ENCODE peak calls at places on chromosomes 11 and 22, in nine cellular contexts. H is body of pancreas, W is prostate gland, U is A549, N is esophagus squamous epithelium, T is uterus, J is ovary, A is adrenal gland, K is tibial nerve. L is an unnamed sample.

GRCh38 chr11:110763249-110764011 is 51.2 kb upstream of the ARHGAP20 start:
- DNase-seq in H (peak; percentile 19), W (peak; percentile 29), U (no peak), N (no peak), T (peak; percentile 22), J (no peak), A (peak; percentile 59), K (peak; percentile 37), L (peak; percentile 86)

GRCh38 chr11:36948445-36949171 is 350.6 kb upstream of the RAG2 start:
- DNase-seq in H (no peak), W (no peak), U (no peak), N (no peak), T (no peak), J (no peak), A (no peak), K (no peak), L (no peak)

GRCh38 chr22:38415561-38416321 is 39.3 kb downstream of the KCNJ4 start:
- DNase-seq in H (no peak), W (no peak), U (no peak), N (no peak), T (no peak), J (no peak), A (peak; percentile 14), K (no peak), L (no peak)

GRCh38 chr11:10633261-10633660 is 60.3 kb downstream of the IRAG1 start:
- DNase-seq in H (no peak), W (peak; percentile 56), U (no peak), N (no peak), T (no peak), J (no peak), A (peak; percentile 3), K (no peak), L (peak; percentile 20)

GRCh38 chr11:2314136-2314524 is 12.3 kb downstream of the TSPAN32 start:
- DNase-seq in H (no peak), W (no peak), U (no peak), N (no peak), T (no peak), J (peak; percentile 22), A (no peak), K (no peak), L (no peak)

GRCh38 chr22:29988719-29989118 is 91.5 kb upstream of the HORMAD2 start:
- DNase-seq in H (no peak), W (no peak), U (no peak), N (no peak), T (no peak), J (no peak), A (no peak), K (no peak), L (no peak)

GRCh38 chr22:23149743-23150238 is 4.5 kb downstream of the RAB36 start:
- DNase-seq in H (no peak), W (no peak), U (no peak), N (no peak), T (no peak), J (no peak), A (no peak), K (no peak), L (no peak)

GRCh38 chr22:25668437-25668836 is 73.6 kb upstream of the MYO18B start:
- DNase-seq in H (no peak), W (no peak), U (peak; percentile 11), N (no peak), T (peak; percentile 43), J (peak; percentile 68), A (peak; percentile 74), K (peak; percentile 36), L (no peak)

GRCh38 chr11:124920870-124921609 is 2.0 kb downstream of the HEPN1 start:
- DNase-seq in H (peak; percentile 45), W (peak; percentile 39), U (peak; percentile 45), N (no peak), T (peak; percentile 53), J (peak; percentile 87), A (peak; percentile 77), K (peak; percentile 54), L (peak; percentile 77)

GRCh38 chr11:20110908-20111669 is 49.2 kb downstream of the DBX1 start:
- DNase-seq in H (peak; percentile 64), W (peak; percentile 35), U (peak; percentile 85), N (no peak), T (no peak), J (peak; percentile 38), A (peak; percentile 30), K (no peak), L (peak; percentile 62)

GRCh38 chr22:38109391-38110000 is 988 bp downstream of the BAIAP2L2 start:
- DNase-seq in H (no peak), W (no peak), U (peak; percentile 38), N (no peak), T (no peak), J (no peak), A (no peak), K (no peak), L (no peak)

GRCh38 chr11:9826390-9826789 is 162.5 kb downstream of the SWAP70 start:
- DNase-seq in H (no peak), W (no peak), U (no peak), N (no peak), T (no peak), J (no peak), A (no peak), K (no peak), L (no peak)

GRCh38 chr11:72085836-72086475 is 5.3 kb downstream of the LRRC51 start:
- DNase-seq in H (no peak), W (no peak), U (no peak), N (no peak), T (no peak), J (no peak), A (no peak), K (no peak), L (no peak)

GRCh38 chr11:102530558-102530957 is at the start of gene MMP7:
- DNase-seq in H (no peak), W (no peak), U (peak; percentile 59), N (no peak), T (no peak), J (no peak), A (no peak), K (no peak), L (no peak)

GRCh38 chr22:45237065-45237990 is 3.4 kb downstream of the KIAA0930 start:
- DNase-seq in H (no peak), W (no peak), U (no peak), N (no peak), T (no peak), J (no peak), A (no peak), K (no peak), L (peak; percentile 53)

GRCh38 chr11:926341-926916 is 759 bp downstream of the AP2A2 start:
- DNase-seq in H (peak; percentile 31), W (peak; percentile 33), U (peak; percentile 43), N (no peak), T (peak; percentile 45), J (peak; percentile 44), A (peak; percentile 54), K (peak; percentile 45), L (peak; percentile 30)

GRCh38 chr11:97461934-97462333 is 1072.1 kb downstream of the JRKL start:
- DNase-seq in H (no peak), W (no peak), U (no peak), N (no peak), T (no peak), J (no peak), A (no peak), K (no peak), L (no peak)

DNA sequence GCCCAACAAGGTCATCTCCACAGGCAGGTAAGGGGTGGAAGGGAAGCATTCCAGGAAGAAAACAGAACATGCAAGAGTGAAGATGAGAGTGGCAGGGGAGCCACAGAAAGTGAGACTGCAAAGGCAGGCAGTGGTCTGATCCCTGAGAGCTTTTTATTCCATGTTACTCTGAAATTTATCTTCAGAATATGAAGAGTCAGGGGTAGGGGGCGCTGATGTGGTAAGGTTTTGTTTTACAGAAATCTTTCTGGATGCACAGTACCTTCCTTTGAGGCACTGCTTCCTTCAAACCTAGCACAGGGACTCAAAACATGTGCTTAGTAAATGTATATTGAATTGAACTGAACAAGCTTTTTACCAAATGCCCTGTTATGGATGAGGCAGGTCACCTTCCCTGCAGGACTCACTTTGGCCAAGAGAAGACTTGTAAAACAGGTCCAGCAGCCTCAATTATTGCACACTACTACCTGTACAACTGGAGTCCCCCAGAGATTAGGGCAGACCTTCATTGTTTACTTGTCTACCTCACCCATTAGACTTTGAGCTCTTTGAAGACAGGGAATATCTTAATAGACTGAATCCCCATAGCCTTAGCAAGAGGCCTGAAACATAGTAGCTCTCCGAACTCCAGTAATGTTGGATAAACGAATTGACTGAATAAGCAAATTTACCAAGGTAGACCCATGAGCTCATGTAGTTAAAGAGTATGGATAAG is 2.2 kb downstream of the PAK1 start:
- DNase-seq in H (peak; percentile 62), W (peak; percentile 63), U (peak; percentile 22), N (no peak), T (no peak), J (peak; percentile 29), A (no peak), K (peak; percentile 12), L (peak; percentile 40)
- TF ChIP-seq POLR2A in H (no peak), W (no peak), U (no peak), N (no peak), T (no peak), J (no peak), A (no peak), K (no peak), L (no peak)

DNA sequence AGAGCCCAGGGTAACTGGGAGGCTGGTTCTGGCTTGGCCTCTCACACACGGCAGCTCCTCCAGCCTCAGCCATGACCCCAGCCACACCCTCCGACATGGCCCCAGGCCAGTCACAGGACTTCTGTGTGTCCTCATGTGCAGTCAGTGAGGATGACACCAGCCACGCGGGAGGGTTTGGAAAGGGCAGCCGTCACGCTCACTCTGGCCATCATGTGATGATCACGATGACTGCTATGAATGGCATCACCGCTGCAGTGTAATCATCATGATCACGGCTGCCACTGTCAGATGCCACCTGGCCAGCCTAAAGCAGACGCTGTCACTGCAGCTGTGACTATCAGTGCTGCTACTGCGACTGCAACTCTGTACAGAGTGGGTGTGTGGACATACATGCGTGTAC is 640.9 kb downstream of the BRD1 start:
- DNase-seq in H (no peak), W (no peak), U (no peak), N (no peak), T (no peak), J (no peak), A (no peak), K (no peak), L (no peak)
- TF ChIP-seq CTCF in H (no peak), W (no peak), U (no peak), N (no peak), T (no peak), J (no peak), A (no peak), K (no peak), L (no peak)

GRCh38 chr22:43838571-43839307 is 23.6 kb downstream of the SULT4A1 start:
- DNase-seq in H (no peak), W (no peak), U (no peak), N (no peak), T (no peak), J (no peak), A (no peak), K (no peak), L (no peak)
- TF ChIP-seq POLR2A in H (no peak), W (no peak), U (no peak), N (no peak), T (no peak), J (no peak), A (no peak), K (no peak), L (no peak)

DNA sequence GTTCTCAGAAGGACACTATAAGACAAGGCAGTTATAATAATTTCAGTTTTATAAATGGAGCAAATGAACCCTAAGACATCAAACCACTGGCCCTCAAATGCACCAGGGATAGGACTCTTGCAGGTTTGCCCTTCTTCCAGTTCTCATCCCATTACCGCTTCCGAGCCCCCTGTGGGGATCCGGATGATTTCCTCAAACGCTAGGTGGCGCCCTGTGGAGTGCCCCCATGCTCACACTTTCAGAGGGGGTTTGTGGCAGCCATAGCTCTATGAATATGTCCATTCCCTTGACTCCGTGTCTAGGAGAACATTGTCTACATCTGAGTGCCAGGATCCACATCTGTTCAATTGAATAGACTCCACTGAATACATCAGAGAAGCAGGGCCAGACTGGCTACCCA is 816.3 kb downstream of the NTM start:
- DNase-seq in H (no peak), W (no peak), U (no peak), N (no peak), T (no peak), J (no peak), A (no peak), K (no peak), L (no peak)
- TF ChIP-seq CTCF in H (no peak), W (no peak), U (no peak), N (no peak), T (no peak), J (no peak), A (no peak), K (no peak), L (no peak)

L was measured in thyroid gland.